ENCODE peak calls at places on chromosomes 6 and 20, in six cellular contexts. K, Z, R, O, P and A are unnamed samples.

GRCh38 chr6:14288910-14289309 is 171.3 kb downstream of the CD83 start:
- DNase-seq in Z (no peak), O (no peak), P (peak), K (no peak), R (no peak), A (no peak)

GRCh38 chr20:23441850-23442313 is 2.4 kb downstream of the CSTL1 start:
- DNase-seq in K (peak), P (peak), O (peak), R (peak), Z (peak), A (peak)

GRCh38 chr6:133697666-133698065 is 191.2 kb upstream of the TCF21 start:
- DNase-seq in K (no peak), Z (peak), O (no peak), P (no peak), R (no peak), A (no peak)

GRCh38 chr6:114167583-114168576 is 174.9 kb downstream of the HS3ST5 start:
- DNase-seq in O (no peak), R (no peak), Z (no peak), P (no peak), K (no peak), A (no peak)

GRCh38 chr6:73703514-73703913 is 7.5 kb downstream of the CD109 start:
- DNase-seq in P (no peak), Z (no peak), R (peak), K (no peak), O (no peak), A (no peak)

GRCh38 chr6:31609519-31610406 is 5.3 kb upstream of the AIF1 start:
- DNase-seq in P (no peak), O (no peak), K (no peak), R (no peak), Z (no peak), A (no peak)

GRCh38 chr6:170286246-170286933 is 4.5 kb downstream of the DLL1 start:
- DNase-seq in R (no peak), K (no peak), Z (no peak), O (no peak), P (no peak), A (peak)

GRCh38 chr20:62953167-62953838 is 794 bp downstream of the SLC17A9 start:
- DNase-seq in O (no peak), Z (no peak), P (no peak), K (no peak), R (peak), A (no peak)

GRCh38 chr6:122692807-122693580 is 82.8 kb downstream of the PKIB start:
- DNase-seq in K (no peak), P (no peak), Z (no peak), R (no peak), O (no peak), A (no peak)

GRCh38 chr20:11302436-11302835 is 615.3 kb upstream of the BTBD3 start:
- DNase-seq in P (peak), R (no peak), Z (peak), K (no peak), O (no peak), A (no peak)

DNA sequence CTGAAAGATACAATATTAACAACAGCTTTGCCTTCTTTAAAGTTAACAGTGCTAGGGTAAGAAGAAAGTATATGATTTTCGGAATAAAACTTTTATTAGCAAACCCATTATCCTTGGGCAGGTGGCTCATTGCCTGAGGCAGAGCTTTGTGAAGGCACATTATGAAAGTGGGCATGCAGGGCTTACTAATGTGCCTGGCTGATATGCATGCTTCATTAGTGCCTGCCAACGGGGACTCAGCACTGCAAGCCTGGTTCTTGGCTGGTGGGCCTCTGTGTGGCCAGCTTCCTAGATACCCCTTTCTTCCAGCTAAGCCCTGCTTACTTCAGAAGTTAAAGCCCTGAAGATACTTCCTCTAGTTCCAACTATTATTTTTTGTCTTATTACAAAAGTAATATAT is 481.6 kb downstream of the ADGRB3 start:
- DNase-seq in Z (no peak), R (no peak), O (no peak), K (no peak), P (no peak), A (no peak)
- H3K14ac ChIP-seq in Z (no peak), R (no peak), O (no peak), K (no peak), P (no peak), A (no peak)

DNA sequence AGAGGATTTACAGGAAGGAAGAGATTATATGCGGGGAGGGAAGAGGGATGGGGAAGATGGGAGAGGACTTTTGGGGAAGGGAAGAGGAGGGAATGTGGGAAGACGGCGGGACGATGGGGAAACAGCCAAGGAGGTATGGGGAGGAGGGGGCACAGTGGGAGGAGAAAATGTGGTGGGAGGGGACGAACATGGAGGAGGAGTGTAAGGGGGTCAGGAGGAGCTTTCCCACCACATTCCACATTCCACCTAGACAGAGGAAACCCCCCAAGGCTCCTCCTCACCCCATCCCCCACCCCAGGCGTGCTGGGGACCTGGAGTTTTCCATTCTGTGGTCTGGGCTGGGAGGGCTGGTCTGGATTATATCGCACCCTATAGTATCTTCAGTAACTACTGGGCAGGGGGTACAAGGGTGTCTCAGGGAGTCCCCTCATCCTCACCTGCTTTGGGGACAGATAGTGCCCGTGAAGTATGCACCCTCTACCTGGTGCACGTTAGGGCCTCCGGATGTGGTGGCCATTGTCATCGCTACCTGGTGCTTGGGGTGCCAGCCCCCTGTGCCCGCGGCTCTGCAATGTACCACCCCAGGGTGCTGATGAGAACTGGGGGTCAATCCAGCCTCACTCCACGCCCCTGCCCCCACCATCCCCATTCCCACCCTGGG is 684 bp upstream of the PTGIS start:
- DNase-seq in P (no peak), O (peak), Z (no peak), K (peak), R (no peak), A (peak)
- H2BK5ac ChIP-seq in P (peak), O (no peak), Z (no peak), K (peak), R (no peak), A (peak)

DNA sequence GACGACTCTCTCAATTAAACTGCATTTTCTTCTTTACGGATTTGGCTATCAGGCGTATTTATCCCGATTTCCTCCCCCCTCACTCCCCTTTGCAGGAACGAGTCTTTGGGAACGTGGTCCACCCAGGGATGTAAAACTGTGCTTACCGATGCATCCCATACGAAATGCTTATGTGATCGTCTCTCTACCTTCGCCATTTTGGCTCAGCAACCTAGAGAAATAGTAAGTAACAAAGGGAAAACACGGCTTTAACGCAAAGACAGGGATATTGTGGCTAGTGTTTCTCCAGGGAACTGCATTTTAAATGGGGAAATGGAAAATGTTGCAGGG is 563.6 kb downstream of the LMBRD1 start:
- DNase-seq in R (no peak), K (no peak), O (no peak), P (no peak), Z (no peak), A (no peak)
- H3K14ac ChIP-seq in R (no peak), K (no peak), O (no peak), P (no peak), Z (no peak), A (no peak)

DNA sequence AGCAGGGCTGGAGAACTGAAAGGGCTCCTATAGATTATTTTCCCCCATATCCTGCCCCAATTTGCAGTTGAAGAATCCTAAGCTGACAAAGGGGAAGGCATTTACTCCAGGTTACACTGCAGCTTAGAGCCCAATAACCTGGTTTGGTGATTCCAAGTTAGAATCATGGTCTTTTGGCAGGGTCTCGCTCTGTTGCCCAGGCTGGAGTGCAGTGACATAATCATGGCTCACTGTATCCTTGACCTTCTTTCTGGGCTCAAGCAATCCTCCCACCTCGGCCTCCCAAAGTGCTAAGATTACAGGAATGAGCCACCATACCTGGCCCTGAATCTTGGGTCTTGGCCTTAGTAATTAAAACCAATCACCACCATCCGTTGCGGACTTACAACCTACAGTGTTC is 1.0 kb upstream of the MMP9 start:
- DNase-seq in O (no peak), Z (no peak), R (no peak), K (no peak), P (no peak), A (no peak)
- H2BK5ac ChIP-seq in O (no peak), Z (no peak), R (no peak), K (peak), P (peak), A (no peak)